ENCODE peak calls at places on chromosomes 13 and 19, in six cellular contexts. S is heart left ventricle, B is esophagus squamous epithelium, Q is upper lobe of left lung, G is HL-60, N is IMR-90. Z is an unnamed sample.

GRCh38 chr13:94657167-94657566 is 55.2 kb downstream of the SOX21 start:
- DNase-seq in S (no peak), B (no peak), Q (no peak), G (no peak), N (peak; percentile 57), Z (no peak)

GRCh38 chr13:35856084-35856483 is 275.1 kb downstream of the DCLK1 start:
- DNase-seq in S (no peak), B (no peak), Q (no peak), G (no peak), N (no peak), Z (no peak)

GRCh38 chr13:44303681-44304432 is 69.8 kb upstream of the SERP2 start:
- DNase-seq in S (peak; percentile 86), B (no peak), Q (no peak), G (no peak), N (no peak), Z (peak; percentile 83)

GRCh38 chr13:40581277-40581579 is 85.2 kb downstream of the FOXO1 start:
- DNase-seq in S (no peak), B (no peak), Q (no peak), G (no peak), N (no peak), Z (no peak)

GRCh38 chr19:3642987-3643386 is 16.4 kb upstream of the CACTIN start:
- DNase-seq in S (no peak), B (no peak), Q (no peak), G (no peak), N (no peak), Z (no peak)

GRCh38 chr13:42477588-42478190 is 96.3 kb upstream of the TNFSF11 start:
- DNase-seq in S (no peak), B (no peak), Q (no peak), G (no peak), N (no peak), Z (no peak)

GRCh38 chr13:37602743-37603381 is 4.3 kb upstream of the POSTN start:
- DNase-seq in S (no peak), B (no peak), Q (no peak), G (no peak), N (peak; percentile 47), Z (no peak)

GRCh38 chr13:113970810-113971470 is 2.9 kb downstream of the C13orf46 start:
- DNase-seq in S (peak; percentile 44), B (no peak), Q (peak; percentile 85), G (no peak), N (peak; percentile 23), Z (peak; percentile 79)

GRCh38 chr13:67048793-67049150 is 181.4 kb downstream of the PCDH9 start:
- DNase-seq in S (no peak), B (no peak), Q (no peak), G (no peak), N (peak; percentile 82), Z (no peak)

GRCh38 chr19:48915757-48916156 is 15.6 kb downstream of the NUCB1 start:
- DNase-seq in S (no peak), B (no peak), Q (peak; percentile 67), G (no peak), N (no peak), Z (no peak)

GRCh38 chr13:21909331-21909730 is 238.5 kb downstream of the FGF9 start:
- DNase-seq in S (no peak), B (no peak), Q (no peak), G (no peak), N (no peak), Z (no peak)

GRCh38 chr19:17721821-17722220 is 2.5 kb downstream of the MAP1S start:
- DNase-seq in S (peak; percentile 62), B (no peak), Q (peak; percentile 81), G (peak; percentile 77), N (peak; percentile 13), Z (peak; percentile 25)

GRCh38 chr13:107843281-107843680 is 372.1 kb downstream of the LIG4 start:
- DNase-seq in S (no peak), B (no peak), Q (no peak), G (no peak), N (no peak), Z (no peak)

GRCh38 chr13:110746443-110746842 is 32.9 kb downstream of the ING1 start:
- DNase-seq in S (no peak), B (no peak), Q (no peak), G (no peak), N (peak; percentile 43), Z (no peak)

GRCh38 chr13:38636756-38637155 is 50.1 kb upstream of the FREM2 start:
- DNase-seq in S (no peak), B (no peak), Q (peak; percentile 39), G (no peak), N (no peak), Z (no peak)

GRCh38 chr13:49225358-49226042 is 5.4 kb downstream of the MLNR start:
- DNase-seq in S (no peak), B (no peak), Q (no peak), G (no peak), N (no peak), Z (no peak)

GRCh38 chr19:18119243-18120105 is 21.9 kb downstream of the MAST3 start:
- DNase-seq in S (no peak), B (no peak), Q (no peak), G (no peak), N (no peak), Z (no peak)

GRCh38 chr19:47723573-47723923 is 10.3 kb downstream of the EHD2 start:
- DNase-seq in S (peak; percentile 47), B (no peak), Q (peak; percentile 92), G (peak; percentile 81), N (peak; percentile 95), Z (no peak)

GRCh38 chr13:71661921-71662320 is 205.1 kb downstream of the DACH1 start:
- DNase-seq in S (no peak), B (no peak), Q (no peak), G (no peak), N (peak; percentile 41), Z (no peak)

GRCh38 chr13:113238542-113238941 is 29.1 kb downstream of the CUL4A start:
- DNase-seq in S (no peak), B (no peak), Q (no peak), G (no peak), N (no peak), Z (no peak)

GRCh38 chr19:1133471-1133929 is 29.7 kb downstream of the GPX4 start:
- DNase-seq in S (no peak), B (peak; percentile 41), Q (peak; percentile 55), G (peak; percentile 70), N (no peak), Z (no peak)

GRCh38 chr13:102255409-102255808 is 146.4 kb downstream of the FGF14 start:
- DNase-seq in S (no peak), B (no peak), Q (no peak), G (no peak), N (no peak), Z (no peak)

GRCh38 chr13:91482427-91482826 is 84.0 kb downstream of the GPC5 start:
- DNase-seq in S (no peak), B (no peak), Q (no peak), G (no peak), N (no peak), Z (no peak)

GRCh38 chr19:40523322-40524047 is 53.2 kb upstream of the SHKBP1 start:
- DNase-seq in S (no peak), B (no peak), Q (peak; percentile 63), G (peak; percentile 33), N (peak; percentile 44), Z (no peak)

GRCh38 chr13:24040835-24041234 is 119.7 kb upstream of the SPATA13 start:
- DNase-seq in S (no peak), B (no peak), Q (no peak), G (no peak), N (no peak), Z (no peak)

DNA sequence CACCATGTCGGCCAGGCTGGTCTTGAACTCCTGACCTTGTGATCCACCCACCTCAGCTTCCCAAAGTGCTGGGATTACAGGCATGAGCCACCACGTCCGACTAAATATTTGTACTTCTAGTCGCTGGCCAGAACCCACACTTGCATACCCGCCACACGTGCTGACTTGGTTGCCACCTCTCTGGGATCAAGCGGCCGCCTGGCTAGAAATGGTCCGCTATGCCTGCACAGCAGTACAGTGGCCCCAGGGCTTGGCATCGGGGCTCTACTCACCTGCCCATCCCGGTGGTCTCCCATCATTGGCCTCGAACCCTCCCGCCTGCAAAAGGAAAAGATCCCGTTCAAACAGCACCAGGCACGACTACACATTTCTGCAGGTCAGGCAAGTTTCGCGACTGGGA is 23.7 kb upstream of the TINCR start:
- DNase-seq in S (no peak), B (no peak), Q (no peak), G (no peak), N (no peak), Z (no peak)
- H3K27me3 ChIP-seq in S (no peaks in the 10 kb centered on the region), B (no peaks in the 10 kb centered on the region), Q (no peaks in the 10 kb centered on the region), G (no peaks in the 10 kb centered on the region), N (no peaks in the 10 kb centered on the region), Z (no peaks in the 10 kb centered on the region)

GRCh38 chr19:14089662-14090508 is 666 bp downstream of the SAMD1 start:
- DNase-seq in S (peak; percentile 53), B (no peak), Q (no peak), G (no peak), N (peak; percentile 74), Z (no peak)

GRCh38 chr19:14091086-14091884 is 734 bp upstream of the SAMD1 start:
- DNase-seq in S (no peak), B (no peak), Q (peak; percentile 81), G (peak; percentile 67), N (peak; percentile 64), Z (peak; percentile 77)

GRCh38 chr19:14088634-14089411 is 1.7 kb downstream of the SAMD1 start:
- DNase-seq in S (no peak), B (no peak), Q (no peak), G (no peak), N (no peak), Z (no peak)

GRCh38 chr19:14090509-14091085 is at the start of gene SAMD1:
- DNase-seq in S (peak; percentile 94), B (peak; percentile 68), Q (peak; percentile 90), G (peak; percentile 74), N (peak; percentile 83), Z (no peak)

GRCh38 chr19:14089412-14089661 is 1.2 kb downstream of the SAMD1 start:
- DNase-seq in S (no peak), B (no peak), Q (no peak), G (no peak), N (no peak), Z (no peak)
- H3K4me3 ChIP-seq in S (peak overlapping the region; percentile 89), B (peak overlapping the region; percentile 79), Q (peak overlapping the region; percentile 36), G (peak overlapping the region; percentile 66), N (peak overlapping the region; percentile 62), Z (peak overlapping the region; percentile 90)

GRCh38 chr19:42250249-42250665 is 4.7 kb downstream of the ERF start:
- DNase-seq in S (no peak), B (no peak), Q (no peak), G (no peak), N (no peak), Z (peak; percentile 80)
- TF ChIP-seq CTCF in S (no peak), B (no peak), Q (no peak), G (no peak), N (no peak), Z (no peak)

GRCh38 chr13:26718146-26718545 is 42.4 kb downstream of the GPR12 start:
- DNase-seq in S (no peak), B (no peak), Q (no peak), G (no peak), N (no peak), Z (no peak)

GRCh38 chr13:26718872-26719271 is 41.7 kb downstream of the GPR12 start:
- DNase-seq in S (no peak), B (no peak), Q (no peak), G (no peak), N (no peak), Z (no peak)

GRCh38 chr13:26719356-26719945 is 41.1 kb downstream of the GPR12 start:
- DNase-seq in S (no peak), B (no peak), Q (no peak), G (peak; percentile 21), N (peak; percentile 4), Z (no peak)

GRCh38 chr13:26722321-26722720 is 38.3 kb downstream of the GPR12 start:
- DNase-seq in S (no peak), B (no peak), Q (no peak), G (no peak), N (no peak), Z (no peak)

GRCh38 chr13:26721251-26721939 is 39.2 kb downstream of the GPR12 start:
- DNase-seq in S (no peak), B (no peak), Q (peak; percentile 31), G (peak; percentile 28), N (no peak), Z (no peak)
- H3K27me3 ChIP-seq in S (no peaks in the 10 kb centered on the region), B (no peaks in the 10 kb centered on the region), Q (no peaks in the 10 kb centered on the region), G (no peaks in the 10 kb centered on the region), N (peaks cover 10% of the 10 kb centered on the region), Z (no peaks in the 10 kb centered on the region)